ENCODE peak calls at places on chromosomes 7 and 10, in four cellular contexts. Z is HL-60, O is GM12878, Q is K562. C is an unnamed sample.
A peak's percentile ranks its signal among the peaks of the same experiment; 100 is the strongest.

GRCh38 chr7:19024261-19024660 is 93.2 kb downstream of the TWIST1 start:
- DNase-seq in Z (no peak), O (no peak), Q (no peak), C (no peak)

GRCh38 chr7:117383826-117384225 is 43.5 kb downstream of the ASZ1 start:
- DNase-seq in Z (no peak), O (no peak), Q (no peak), C (no peak)

GRCh38 chr7:2231992-2232765 is 566 bp downstream of the MAD1L1 start:
- DNase-seq in Z (no peak), O (no peak), Q (peak; percentile 22), C (no peak)

GRCh38 chr10:114243661-114244060 is 4.6 kb downstream of the VWA2 start:
- DNase-seq in Z (no peak), O (no peak), Q (no peak), C (no peak)

GRCh38 chr10:92789067-92789466 is 59.3 kb upstream of the EXOC6 start:
- DNase-seq in Z (no peak), O (no peak), Q (no peak), C (no peak)

GRCh38 chr7:55387062-55387965 is 22.2 kb downstream of the LANCL2 start:
- DNase-seq in Z (no peak), O (no peak), Q (no peak), C (no peak)

GRCh38 chr7:373818-374705 is 84.1 kb downstream of the FOXL3 start:
- DNase-seq in Z (no peak), O (no peak), Q (no peak), C (no peak)

GRCh38 chr7:124031919-124032318 is 948 bp downstream of the TMEM229A start:
- DNase-seq in Z (no peak), O (no peak), Q (no peak), C (no peak)

GRCh38 chr10:123614888-123615287 is 51.3 kb upstream of the GPR26 start:
- DNase-seq in Z (no peak), O (no peak), Q (peak; percentile 56), C (peak; percentile 18)

GRCh38 chr7:158957507-158957900 is 101.1 kb downstream of the DYNC2I1 start:
- DNase-seq in Z (no peak), O (no peak), Q (peak; percentile 50), C (no peak)

GRCh38 chr10:30413996-30414576 is 19.9 kb upstream of the MAP3K8 start:
- DNase-seq in Z (no peak), O (no peak), Q (peak; percentile 73), C (no peak)

GRCh38 chr10:78175444-78175843 is 141.8 kb downstream of the RPS24 start:
- DNase-seq in Z (no peak), O (no peak), Q (no peak), C (no peak)

GRCh38 chr10:36725581-36726520 is 399.5 kb upstream of the ANKRD30A start:
- DNase-seq in Z (no peak), O (no peak), Q (peak; percentile 5), C (no peak)

GRCh38 chr10:84770824-84771223 is 442.4 kb downstream of the CCSER2 start:
- DNase-seq in Z (no peak), O (no peak), Q (no peak), C (no peak)

GRCh38 chr10:100998991-100999741 is 442 bp upstream of the LZTS2 start:
- DNase-seq in Z (peak; percentile 61), O (no peak), Q (peak; percentile 79), C (peak; percentile 94)
- TF ChIP-seq SPI1 in Z (peak; percentile 22), O (no peak), Q (no peak), C (no peak)

GRCh38 chr7:65872776-65873581 is at the start of gene VKORC1L1:
- DNase-seq in Z (peak; percentile 71), O (peak; percentile 52), Q (peak; percentile 97), C (peak; percentile 78)
- TF ChIP-seq POLR2AphosphoS5 in Z (no peak), O (no peak), Q (no peak), C (no peak)

GRCh38 chr10:9189448-9189847 is 1135.0 kb downstream of the GATA3 start:
- DNase-seq in Z (no peak), O (no peak), Q (no peak), C (no peak)

GRCh38 chr10:9198611-9199010 is 1144.1 kb downstream of the GATA3 start:
- DNase-seq in Z (no peak), O (no peak), Q (no peak), C (no peak)

GRCh38 chr10:9195385-9195784 is 1140.9 kb downstream of the GATA3 start:
- DNase-seq in Z (no peak), O (no peak), Q (no peak), C (no peak)

GRCh38 chr10:9188022-9188810 is 1133.7 kb downstream of the GATA3 start:
- DNase-seq in Z (no peak), O (no peak), Q (no peak), C (no peak)

GRCh38 chr10:9193120-9193519 is 1138.6 kb downstream of the GATA3 start:
- DNase-seq in Z (no peak), O (no peak), Q (no peak), C (no peak)
- TF ChIP-seq SPI1 in Z (no peak), O (no peak), Q (no peak), C (no peak)

GRCh38 chr7:148963583-148964509 is 64.5 kb downstream of the PDIA4 start:
- DNase-seq in Z (no peak), O (no peak), Q (peak; percentile 33), C (no peak)

GRCh38 chr7:148964510-148965267 is 63.6 kb downstream of the PDIA4 start:
- DNase-seq in Z (no peak), O (no peak), Q (peak; percentile 63), C (no peak)

GRCh38 chr7:148962823-148963582 is 65.3 kb downstream of the PDIA4 start:
- DNase-seq in Z (peak; percentile 56), O (peak; percentile 68), Q (peak; percentile 86), C (no peak)

GRCh38 chr7:148962515-148962822 is 65.8 kb downstream of the PDIA4 start:
- DNase-seq in Z (no peak), O (no peak), Q (no peak), C (no peak)

DNA sequence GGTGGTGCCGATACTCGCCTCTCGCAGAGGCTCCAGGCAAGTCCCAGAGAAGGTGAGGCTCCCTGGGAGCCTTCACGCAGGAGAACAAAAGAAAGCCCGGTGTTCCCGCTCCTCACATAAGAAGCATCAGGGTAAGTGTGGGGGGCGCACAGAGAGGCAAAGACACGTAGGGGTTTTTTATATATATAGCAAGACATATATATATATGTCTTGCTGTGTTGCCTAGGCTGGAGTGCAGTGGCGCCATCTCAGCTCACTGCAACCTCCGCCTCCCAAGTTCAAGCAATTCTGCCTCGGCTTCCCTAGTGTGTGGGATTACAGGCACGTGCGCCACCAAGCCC is 61.3 kb downstream of the PDIA4 start:
- DNase-seq in Z (no peak), O (no peak), Q (no peak), C (no peak)
- TF ChIP-seq POLR2AphosphoS5 in Z (no peak), O (no peak), Q (no peak), C (no peak)

GRCh38 chr7:94888995-94889523 is 18.3 kb upstream of the PPP1R9A start:
- DNase-seq in Z (no peak), O (no peak), Q (no peak), C (no peak)

GRCh38 chr7:94882891-94883290 is 24.5 kb upstream of the PPP1R9A start:
- DNase-seq in Z (no peak), O (no peak), Q (no peak), C (no peak)

GRCh38 chr7:94893661-94894060 is 13.7 kb upstream of the PPP1R9A start:
- DNase-seq in Z (no peak), O (no peak), Q (no peak), C (no peak)

GRCh38 chr7:94883676-94884075 is 23.7 kb upstream of the PPP1R9A start:
- DNase-seq in Z (no peak), O (no peak), Q (no peak), C (no peak)

GRCh38 chr7:94888542-94888941 is 18.9 kb upstream of the PPP1R9A start:
- DNase-seq in Z (no peak), O (no peak), Q (no peak), C (no peak)
- TF ChIP-seq SPI1 in Z (no peak), O (no peak), Q (no peak), C (no peak)

DNA sequence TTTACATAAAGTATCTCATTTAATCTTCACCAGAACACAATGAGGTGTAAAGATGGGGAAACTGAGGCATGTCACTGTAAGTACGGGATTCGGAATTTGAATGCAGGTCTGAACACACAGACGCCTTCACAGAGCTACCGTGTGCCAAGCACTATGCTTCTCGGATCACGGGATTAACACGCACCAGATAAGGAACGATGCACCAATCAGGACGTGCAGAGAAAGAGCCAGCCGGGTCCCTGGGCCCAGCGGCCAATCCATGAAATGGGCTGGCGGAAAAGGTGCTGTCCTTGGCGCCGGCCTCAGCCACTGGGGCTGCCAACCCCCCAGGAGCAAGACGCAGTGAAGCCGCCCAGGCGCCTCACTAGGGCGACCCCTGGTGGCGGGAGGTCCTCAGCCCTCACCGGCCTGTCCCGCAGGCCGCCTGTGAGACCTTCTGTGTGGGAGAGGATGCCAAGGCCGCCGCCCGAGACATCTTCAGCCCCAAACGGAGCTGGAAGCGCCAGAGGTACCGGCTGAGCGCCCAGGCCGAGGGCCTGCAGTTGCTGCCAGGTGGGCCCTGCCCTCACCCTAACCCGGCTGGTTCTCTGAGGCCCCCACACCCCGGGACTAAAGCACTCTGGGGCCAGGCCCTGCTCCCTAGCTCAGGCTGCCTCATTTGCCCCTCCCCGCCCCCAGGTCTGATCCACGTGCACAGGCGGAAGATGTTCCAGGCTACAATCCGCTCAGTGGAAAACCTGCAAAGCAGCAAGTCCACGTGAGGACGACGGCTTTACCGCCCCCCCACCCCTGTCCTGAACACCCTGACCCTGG is 15.6 kb downstream of the ATG9B start:
- DNase-seq in Z (no peak), O (peak; percentile 39), Q (peak; percentile 99), C (no peak)
- TF ChIP-seq POLR2AphosphoS5 in Z (no peak), O (peak; percentile 39), Q (peak; percentile 65), C (no peak)

GRCh38 chr7:143407296-143408246 is 1.1 kb downstream of the EPHA1 start:
- DNase-seq in Z (no peak), O (no peak), Q (no peak), C (no peak)

GRCh38 chr7:143410523-143411004 is 1.9 kb upstream of the EPHA1 start:
- DNase-seq in Z (peak; percentile 73), O (no peak), Q (no peak), C (no peak)

GRCh38 chr7:143405671-143406352 is 2.8 kb downstream of the EPHA1 start:
- DNase-seq in Z (no peak), O (no peak), Q (no peak), C (no peak)

GRCh38 chr7:143408247-143408685 is 390 bp downstream of the EPHA1 start:
- DNase-seq in Z (no peak), O (no peak), Q (no peak), C (no peak)

GRCh38 chr7:143408686-143409551 is at the start of gene EPHA1:
- DNase-seq in Z (no peak), O (no peak), Q (peak; percentile 48), C (no peak)
- TF ChIP-seq SPI1 in Z (no peak), O (no peak), Q (no peak), C (no peak)

GRCh38 chr10:103193107-103193819 is at the start of gene NT5C2:
- DNase-seq in Z (no peak), O (no peak), Q (peak; percentile 84), C (peak; percentile 72)
- TF ChIP-seq POLR2AphosphoS5 in Z (no peak), O (peak; percentile 27), Q (peak; percentile 36), C (no peak)

C was measured in GM12891.